ENCODE peak calls at places on chromosomes 11 and 22, in six cellular contexts. Q is kidney tubule cell; E is stimulated activated CD4-positive, alpha-beta T cell treated with anti-CD3 and anti-CD28 coated beads, Interleukin-12 subunit alpha, Interleukin-12 subunit beta, amount 100 ng/mL, for 24 hours; J is NCI-H1694; D is uterus; T is ureter. N is an unnamed sample.

GRCh38 chr11:2758751-2759150 is 59.0 kb upstream of the KCNQ1OT1 start:
- DNase-seq in J (no peak), D (no peak), E (no peak), Q (no peak), T (no peak), N (no peak)

GRCh38 chr11:111982019-111982464 is 43.2 kb upstream of the DLAT start:
- DNase-seq in D (peak), T (peak), J (peak), Q (peak), E (peak), N (peak)

GRCh38 chr11:67054851-67055523 is 1.7 kb upstream of the RHOD start:
- DNase-seq in J (no peak), D (no peak), Q (peak), E (no peak), T (peak), N (peak)

GRCh38 chr11:69352715-69353325 is 58.9 kb downstream of the MYEOV start:
- DNase-seq in D (no peak), E (peak), J (no peak), T (no peak), Q (peak), N (no peak)

GRCh38 chr11:75246006-75246672 is 5.6 kb downstream of the TPBGL start:
- DNase-seq in D (peak), J (no peak), E (no peak), T (no peak), Q (no peak), N (no peak)

GRCh38 chr11:61892085-61892370 is 683 bp upstream of the FADS3 start:
- DNase-seq in E (no peak), D (no peak), J (no peak), T (no peak), Q (no peak), N (no peak)

GRCh38 chr22:48488149-48488551 is 1339.5 kb downstream of the BRD1 start:
- DNase-seq in T (no peak), Q (no peak), E (no peak), J (no peak), D (no peak), N (no peak)

GRCh38 chr22:45083659-45084305 is 74.0 kb upstream of the PHF21B start:
- DNase-seq in E (peak), D (no peak), J (peak), T (no peak), Q (peak), N (no peak)

GRCh38 chr11:85823816-85824215 is 12.9 kb upstream of the SYTL2 start:
- DNase-seq in D (no peak), Q (no peak), J (no peak), E (no peak), T (no peak), N (no peak)

GRCh38 chr22:49811014-49811791 is 16.5 kb downstream of the BRD1 start:
- DNase-seq in D (no peak), Q (no peak), T (no peak), E (no peak), J (no peak), N (no peak)

GRCh38 chr11:112266410-112266778 is 5.7 kb upstream of the PLET1 start:
- DNase-seq in T (no peak), Q (no peak), D (no peak), J (no peak), E (no peak), N (no peak)

GRCh38 chr22:40578171-40578570 is 58.3 kb downstream of the MRTFA start:
- DNase-seq in T (no peak), E (no peak), J (no peak), Q (no peak), D (no peak), N (no peak)

GRCh38 chr11:73322111-73322985 is 14.3 kb downstream of the ARHGEF17 start:
- DNase-seq in J (no peak), E (no peak), Q (no peak), T (no peak), D (no peak), N (no peak)

GRCh38 chr11:44286268-44286880 is 23.6 kb downstream of the ALX4 start:
- DNase-seq in E (peak), T (no peak), J (peak), D (peak), Q (peak), N (peak)

GRCh38 chr11:69870772-69871171 is 51.6 kb upstream of the FGF3 start:
- DNase-seq in E (no peak), T (no peak), Q (no peak), D (no peak), J (no peak), N (no peak)

GRCh38 chr22:46370584-46371373 is 35.3 kb downstream of the TRMU start:
- DNase-seq in D (no peak), Q (peak), E (no peak), T (no peak), J (no peak), N (no peak)

GRCh38 chr11:124817036-124817435 is 16.8 kb upstream of the MSANTD2 start:
- DNase-seq in Q (no peak), E (no peak), J (no peak), T (no peak), D (no peak), N (peak)

GRCh38 chr22:48752451-48753380 is 1075.0 kb downstream of the BRD1 start:
- DNase-seq in J (no peak), T (peak), Q (no peak), D (no peak), E (no peak), N (no peak)

GRCh38 chr11:119432484-119433368 is 9.8 kb upstream of the THY1 start:
- DNase-seq in T (no peak), E (no peak), D (peak), J (no peak), Q (peak), N (no peak)

GRCh38 chr11:34976496-34976895 is 60.1 kb downstream of the PDHX start:
- DNase-seq in J (no peak), D (no peak), E (no peak), T (no peak), Q (no peak), N (no peak)

GRCh38 chr22:25202290-25202921 is 2.7 kb downstream of the CRYBB3 start:
- DNase-seq in E (peak), J (peak), T (peak), D (peak), Q (peak), N (peak)

GRCh38 chr22:37410174-37411055 is 16.9 kb downstream of the ELFN2 start:
- DNase-seq in Q (no peak), D (no peak), T (no peak), J (no peak), E (no peak), N (no peak)

GRCh38 chr22:46758098-46758497 is 4.4 kb upstream of the TBC1D22A start:
- DNase-seq in T (no peak), D (no peak), Q (no peak), J (no peak), E (no peak), N (no peak)

GRCh38 chr11:68912254-68912653 is 8.6 kb downstream of the IGHMBP2 start:
- DNase-seq in T (no peak), Q (no peak), E (no peak), D (no peak), J (no peak), N (no peak)

GRCh38 chr11:2383823-2384722 is 7.0 kb downstream of the CD81 start:
- DNase-seq in Q (no peak), J (no peak), E (no peak), T (peak), D (peak), N (no peak)

GRCh38 chr11:35211952-35212351 is 73.0 kb downstream of the CD44 start:
- DNase-seq in J (no peak), D (no peak), T (no peak), E (no peak), Q (no peak), N (no peak)

GRCh38 chr22:37232140-37232998 is 11.7 kb downstream of the RAC2 start:
- DNase-seq in J (no peak), Q (no peak), T (no peak), E (no peak), D (no peak), N (no peak)

GRCh38 chr11:100890779-100891178 is 203.7 kb downstream of the ARHGAP42 start:
- DNase-seq in T (no peak), J (no peak), D (no peak), Q (peak), E (no peak), N (no peak)

N was measured in T47D.